ENCODE peak calls at places on chromosomes 3 and 15, in five cellular contexts. M is stimulated activated effector memory CD8-positive, alpha-beta T cell treated with anti-CD3 and anti-CD28 coated beads, Interleukin-12 subunit alpha, Interleukin-12 subunit beta, amount 100 ng/mL, for 72 hours; Q is hypothalamus; Z is endothelial cell; G is nucleus accumbens. E is an unnamed sample.

GRCh38 chr3:86738684-86739083 is 252.3 kb downstream of the VGLL3 start:
- DNase-seq in M (no peak), Q (no peak), Z (no peak), G (no peak), E (no peak)

GRCh38 chr15:84099181-84099580 is 136.4 kb upstream of the GOLGA6L4 start:
- DNase-seq in M (no peak), Q (no peak), Z (peak), G (no peak), E (no peak)

GRCh38 chr3:150232992-150233451 is 175.1 kb upstream of the TSC22D2 start:
- DNase-seq in M (no peak), Q (no peak), Z (no peak), G (peak), E (no peak)

GRCh38 chr3:99532246-99532645 is 106.1 kb upstream of the COL8A1 start:
- DNase-seq in M (no peak), Q (no peak), Z (peak), G (no peak), E (peak)

GRCh38 chr15:38254065-38254883 is 1.6 kb downstream of the SPRED1 start:
- DNase-seq in M (peak), Q (no peak), Z (peak), G (peak), E (peak)

GRCh38 chr3:120448707-120449650 is 1.8 kb downstream of the FSTL1 start:
- DNase-seq in M (no peak), Q (no peak), Z (peak), G (no peak), E (no peak)

GRCh38 chr3:126442099-126442848 is 33.4 kb downstream of the ZXDC start:
- DNase-seq in M (no peak), Q (no peak), Z (no peak), G (no peak), E (no peak)

GRCh38 chr3:63278171-63278999 is at the start of gene SYNPR:
- DNase-seq in M (no peak), Q (no peak), Z (no peak), G (no peak), E (no peak)

GRCh38 chr15:49343546-49343945 is 79.5 kb upstream of the FGF7 start:
- DNase-seq in M (no peak), Q (no peak), Z (no peak), G (no peak), E (no peak)

GRCh38 chr3:126021224-126021623 is 52.2 kb downstream of the ROPN1B start:
- DNase-seq in M (no peak), Q (no peak), Z (no peak), G (no peak), E (no peak)

GRCh38 chr3:183082355-183082915 is 16.9 kb downstream of the MCCC1 start:
- DNase-seq in M (no peak), Q (no peak), Z (no peak), G (no peak), E (no peak)

GRCh38 chr3:32189693-32190092 is 48.8 kb upstream of the CMTM8 start:
- DNase-seq in M (no peak), Q (no peak), Z (no peak), G (no peak), E (no peak)

GRCh38 chr3:180116658-180117057 is 79.9 kb upstream of the PEX5L start:
- DNase-seq in M (no peak), Q (no peak), Z (no peak), G (no peak), E (no peak)

GRCh38 chr3:65027335-65027734 is 339.5 kb upstream of the ADAMTS9 start:
- DNase-seq in M (no peak), Q (no peak), Z (no peak), G (no peak), E (no peak)

GRCh38 chr3:127768346-127769008 is 53.8 kb downstream of the MGLL start:
- DNase-seq in M (no peak), Q (no peak), Z (no peak), G (no peak), E (no peak)

GRCh38 chr3:171383206-171384018 is 76.8 kb downstream of the TNIK start:
- DNase-seq in M (no peak), Q (no peak), Z (no peak), G (peak), E (no peak)

GRCh38 chr3:170977911-170978310 is 48.6 kb downstream of the SLC2A2 start:
- DNase-seq in M (no peak), Q (no peak), Z (no peak), G (no peak), E (no peak)

GRCh38 chr3:42066516-42067181 is 24.5 kb upstream of the TRAK1 start:
- DNase-seq in M (no peak), Q (no peak), Z (no peak), G (no peak), E (no peak)

GRCh38 chr3:49358884-49359225 is 702 bp upstream of the GPX1 start:
- DNase-seq in M (no peak), Q (no peak), Z (peak), G (no peak), E (no peak)

GRCh38 chr3:141415959-141416358 is 47.7 kb downstream of the ZBTB38 start:
- DNase-seq in M (no peak), Q (no peak), Z (no peak), G (no peak), E (no peak)

GRCh38 chr15:65077981-65078352 is 1.4 kb downstream of the KBTBD13 start:
- DNase-seq in M (peak), Q (no peak), Z (peak), G (no peak), E (peak)

GRCh38 chr15:65862682-65863081 is 6.6 kb upstream of the RAB11A start:
- DNase-seq in M (peak), Q (no peak), Z (peak), G (no peak), E (peak)

GRCh38 chr3:182436547-182436946 is 356.8 kb upstream of the ATP11B start:
- DNase-seq in M (no peak), Q (no peak), Z (no peak), G (no peak), E (no peak)

GRCh38 chr15:29937956-29938355 is 115.7 kb upstream of the TJP1 start:
- DNase-seq in M (no peak), Q (no peak), Z (no peak), G (no peak), E (no peak)

GRCh38 chr3:14766428-14767244 is 52.1 kb upstream of the FGD5 start:
- DNase-seq in M (peak), Q (no peak), Z (no peak), G (no peak), E (no peak)

GRCh38 chr3:129173725-129174124 is 10.0 kb downstream of the CNBP start:
- DNase-seq in M (no peak), Q (no peak), Z (no peak), G (no peak), E (no peak)

GRCh38 chr3:138921316-138922292 is 25.3 kb downstream of the FOXL2 start:
- DNase-seq in M (no peak), Q (no peak), Z (no peak), G (no peak), E (no peak)

GRCh38 chr15:93040288-93041158 is 48.5 kb downstream of the RGMA start:
- DNase-seq in M (no peak), Q (no peak), Z (no peak), G (no peak), E (no peak)

GRCh38 chr3:47365213-47366153 is 15.3 kb upstream of the PTPN23 start:
- DNase-seq in M (no peak), Q (no peak), Z (no peak), G (no peak), E (no peak)

GRCh38 chr15:90529008-90529368 is 735 bp upstream of the CRTC3 start:
- DNase-seq in M (no peak), Q (no peak), Z (no peak), G (peak), E (no peak)

GRCh38 chr15:100116416-100117190 is 225.2 kb downstream of the ADAMTS17 start:
- DNase-seq in M (no peak), Q (no peak), Z (no peak), G (no peak), E (no peak)

GRCh38 chr15:33526532-33526931 is 215.8 kb downstream of the RYR3 start:
- DNase-seq in M (no peak), Q (no peak), Z (no peak), G (no peak), E (no peak)

GRCh38 chr3:151281671-151282334 is 3.5 kb upstream of the P2RY14 start:
- DNase-seq in M (no peak), Q (no peak), Z (no peak), G (no peak), E (no peak)

GRCh38 chr3:128734523-128735189 is 8.7 kb downstream of the RAB7A start:
- DNase-seq in M (no peak), Q (no peak), Z (no peak), G (no peak), E (no peak)

GRCh38 chr3:13262493-13263211 is 157.5 kb downstream of the NUP210 start:
- DNase-seq in M (no peak), Q (no peak), Z (peak), G (no peak), E (no peak)

E was measured in erythroblast.